ENCODE peak calls at places on chromosome 12, in six cellular contexts. T is tibial nerve, N is K562, X is gastrocnemius medialis, K is OCI-LY7, U is MM.1S. Z is an unnamed sample.

GRCh38 chr12:119990382-119990874 is 1.4 kb downstream of the BICDL1 start:
- DNase-seq in T (no peak), N (no peak), X (no peak), K (peak), U (no peak), Z (no peak)

GRCh38 chr12:68675098-68675842 is 11.5 kb upstream of the NUP107 start:
- DNase-seq in T (no peak), N (peak), X (no peak), K (peak), U (no peak), Z (no peak)

GRCh38 chr12:47770086-47770726 is 2.8 kb upstream of the SLC48A1 start:
- DNase-seq in T (no peak), N (no peak), X (no peak), K (no peak), U (no peak), Z (no peak)

GRCh38 chr12:87866602-87867292 is 162.5 kb downstream of the C12orf50 start:
- DNase-seq in T (no peak), N (no peak), X (no peak), K (peak), U (no peak), Z (no peak)

GRCh38 chr12:28650906-28651305 is 460.6 kb downstream of the CCDC91 start:
- DNase-seq in T (no peak), N (no peak), X (no peak), K (no peak), U (no peak), Z (no peak)

GRCh38 chr12:104588048-104588942 is 131.5 kb downstream of the CHST11 start:
- DNase-seq in T (no peak), N (no peak), X (no peak), K (no peak), U (no peak), Z (no peak)

GRCh38 chr12:56256326-56256960 is 1.7 kb downstream of the ANKRD52 start:
- DNase-seq in T (no peak), N (no peak), X (peak), K (no peak), U (no peak), Z (no peak)

GRCh38 chr12:106051853-106052531 is 86.8 kb downstream of the NUAK1 start:
- DNase-seq in T (no peak), N (no peak), X (no peak), K (no peak), U (no peak), Z (no peak)

GRCh38 chr12:112107728-112108447 is 695 bp downstream of the NAA25 start:
- DNase-seq in T (no peak), N (peak), X (peak), K (peak), U (peak), Z (peak)

GRCh38 chr12:131919366-131920156 is 9.5 kb upstream of the PUS1 start:
- DNase-seq in T (no peak), N (no peak), X (no peak), K (no peak), U (no peak), Z (no peak)

GRCh38 chr12:69985656-69986055 is 160.6 kb downstream of the MYRFL start:
- DNase-seq in T (no peak), N (peak), X (no peak), K (peak), U (peak), Z (no peak)

GRCh38 chr12:122955151-122955550 is 11.1 kb downstream of the ABCB9 start:
- DNase-seq in T (no peak), N (no peak), X (no peak), K (no peak), U (no peak), Z (no peak)
- H3K27ac ChIP-seq in T (no peak), N (no peak), X (no peak), K (no peak), U (no peak), Z (no peak)

DNA sequence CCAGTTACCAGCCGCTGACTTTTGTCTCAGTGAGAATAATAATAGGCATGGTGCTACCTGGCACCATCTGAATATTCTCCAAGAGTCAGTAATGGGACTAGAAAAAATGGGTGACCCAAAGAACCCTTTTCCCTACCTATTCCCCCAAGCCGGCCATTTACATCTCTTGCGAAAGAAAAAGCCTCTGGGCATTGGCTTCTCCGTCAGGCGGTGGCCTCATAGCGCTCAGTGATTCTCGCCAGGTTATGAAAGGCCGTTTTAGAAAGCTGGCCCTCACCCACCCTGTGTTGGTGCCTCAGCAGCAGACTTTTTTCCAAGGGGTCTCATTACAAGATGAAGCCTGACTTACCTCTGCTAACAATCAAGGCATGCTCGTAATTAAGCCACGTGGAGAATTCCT is 552 bp upstream of the SLC6A15 start:
- DNase-seq in T (no peak), N (no peak), X (no peak), K (no peak), U (no peak), Z (no peak)
- H3K4me3 ChIP-seq in T (peak), N (no peak), X (peak), K (no peak), U (peak), Z (no peak)

GRCh38 chr12:1778911-1779310 is 41.5 kb upstream of the LRTM2 start:
- DNase-seq in T (no peak), N (no peak), X (no peak), K (no peak), U (no peak), Z (no peak)
- H3K27ac ChIP-seq in T (peak), N (no peak), X (peak), K (no peak), U (no peak), Z (no peak)

GRCh38 chr12:72110814-72111615 is 161.2 kb upstream of the TRHDE start:
- DNase-seq in T (no peak), N (no peak), X (no peak), K (no peak), U (no peak), Z (no peak)
- H3K4me3 ChIP-seq in T (peak), N (no peak), X (no peak), K (no peak), U (no peak), Z (no peak)

DNA sequence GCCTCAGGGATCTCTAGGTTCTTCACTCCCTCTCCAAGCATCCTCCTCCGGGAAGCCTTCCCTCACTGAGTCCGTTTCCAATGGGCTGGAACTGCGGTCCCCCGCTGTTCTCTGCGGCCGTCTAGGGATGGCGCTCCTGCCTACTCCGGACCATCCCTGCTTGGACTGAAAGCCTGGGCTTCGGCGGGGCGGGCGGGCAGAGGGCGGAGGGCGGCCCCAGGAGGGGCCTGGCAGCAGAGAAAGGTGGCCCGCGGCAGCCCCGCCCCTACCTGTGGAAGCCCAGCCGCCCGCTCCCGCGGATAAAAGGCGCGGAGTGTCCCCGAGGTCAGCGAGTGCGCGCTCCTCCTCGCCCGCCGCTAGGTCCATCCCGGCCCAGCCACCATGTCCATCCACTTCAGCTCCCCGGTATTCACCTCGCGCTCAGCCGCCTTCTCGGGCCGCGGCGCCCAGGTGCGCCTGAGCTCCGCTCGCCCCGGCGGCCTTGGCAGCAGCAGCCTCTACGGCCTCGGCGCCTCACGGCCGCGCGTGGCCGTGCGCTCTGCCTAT is at the start of gene KRT7:
- DNase-seq in T (no peak), N (no peak), X (no peak), K (no peak), U (no peak), Z (peak)
- H3K27ac ChIP-seq in T (no peak), N (no peak), X (no peak), K (no peak), U (no peak), Z (no peak)